ENCODE peak calls at places on chromosomes 6 and 20, in ten cellular contexts. O is C1 segment of cervical spinal cord; L is thoracic aorta; U is skeletal muscle cell; V is CD4-positive, alpha-beta T cell; A is NCI-H748 treated with DMSO at 0.1 percent for 48 hours; J is psoas muscle; K is stimulated activated CD4-positive, alpha-beta T cell treated with anti-CD3 and anti-CD28 coated beads, Interleukin-1b, Interleukin-23, amount 100 ng/mL, for 1 hour; D is posterior cingulate gyrus; Z is heart left ventricle. T is an unnamed sample.

GRCh38 chr6:101818056-101818455 is 424.5 kb downstream of the GRIK2 start:
- DNase-seq in J (no peak), V (no peak), Z (no peak), K (no peak), D (no peak), O (no peak), U (no peak), L (no peak), A (no peak), T (no peak)

GRCh38 chr6:134123666-134124208 is 71.3 kb upstream of the SLC2A12 start:
- DNase-seq in J (no peak), D (no peak), Z (no peak), K (no peak), A (peak), U (peak), O (no peak), V (no peak), L (no peak), T (peak)

GRCh38 chr6:36769676-36770499 is 69.4 kb downstream of the CPNE5 start:
- DNase-seq in J (no peak), A (no peak), Z (no peak), O (no peak), K (no peak), L (no peak), D (no peak), V (no peak), U (no peak), T (no peak)

GRCh38 chr6:2999005-2999620 is 581 bp upstream of the NQO2 start:
- DNase-seq in L (peak), U (peak), O (no peak), Z (no peak), A (no peak), J (peak), V (no peak), K (no peak), D (peak), T (no peak)

GRCh38 chr20:62819494-62820174 is 2.8 kb downstream of the COL9A3 start:
- DNase-seq in L (no peak), U (no peak), J (no peak), A (no peak), D (no peak), Z (no peak), V (no peak), K (no peak), O (no peak), T (no peak)

GRCh38 chr6:105900120-105900937 is 185.8 kb upstream of the PRDM1 start:
- DNase-seq in D (no peak), V (no peak), L (no peak), A (no peak), J (no peak), O (no peak), Z (no peak), U (peak), K (no peak), T (no peak)

GRCh38 chr6:14117158-14118090 is at the start of gene CD83:
- DNase-seq in L (no peak), D (peak), A (peak), J (peak), Z (peak), V (peak), O (peak), K (peak), U (no peak), T (peak)

GRCh38 chr6:105209950-105210706 is 30.3 kb upstream of the POPDC3 start:
- DNase-seq in O (no peak), L (no peak), Z (no peak), K (no peak), A (no peak), V (no peak), U (peak), J (no peak), D (no peak), T (no peak)

GRCh38 chr20:62356948-62357667 is 10.0 kb downstream of the LAMA5 start:
- DNase-seq in Z (peak), J (peak), U (no peak), L (peak), O (no peak), V (no peak), K (no peak), D (no peak), A (no peak), T (no peak)

GRCh38 chr6:1535295-1535694 is 74.4 kb upstream of the FOXC1 start:
- DNase-seq in A (no peak), L (no peak), D (no peak), J (no peak), U (no peak), Z (no peak), O (no peak), K (no peak), V (peak), T (no peak)

GRCh38 chr6:161215876-161216615 is 57.8 kb downstream of the AGPAT4 start:
- DNase-seq in Z (no peak), O (no peak), U (no peak), V (no peak), J (no peak), L (no peak), A (no peak), D (no peak), K (no peak), T (no peak)

GRCh38 chr6:149044394-149044965 is 273.0 kb upstream of the TAB2 start:
- DNase-seq in V (no peak), U (no peak), Z (no peak), O (no peak), D (no peak), A (no peak), J (no peak), L (no peak), K (no peak), T (peak)

GRCh38 chr6:36118550-36119107 is 11.7 kb upstream of the MAPK13 start:
- DNase-seq in L (no peak), U (no peak), A (peak), J (no peak), Z (no peak), V (peak), O (no peak), D (no peak), K (no peak), T (no peak)

GRCh38 chr20:61328906-61329558 is 77.0 kb downstream of the CDH4 start:
- DNase-seq in A (no peak), J (peak), K (no peak), Z (no peak), V (no peak), U (no peak), O (no peak), L (no peak), D (peak), T (peak)

GRCh38 chr6:30847421-30847970 is 36.8 kb upstream of the DDR1 start:
- DNase-seq in Z (no peak), K (no peak), O (no peak), L (no peak), A (no peak), V (no peak), D (no peak), U (no peak), J (no peak), T (no peak)

GRCh38 chr20:40640667-40641066 is 48.4 kb downstream of the MAFB start:
- DNase-seq in J (no peak), L (no peak), Z (no peak), U (no peak), O (no peak), A (no peak), V (no peak), D (no peak), K (no peak), T (no peak)

GRCh38 chr20:64129146-64129782 is 21.9 kb upstream of the NPBWR2 start:
- DNase-seq in A (no peak), D (peak), J (no peak), U (no peak), L (no peak), O (no peak), K (no peak), Z (no peak), V (no peak), T (no peak)

GRCh38 chr20:50379049-50379990 is 130.9 kb upstream of the PTPN1 start:
- DNase-seq in A (no peak), V (no peak), L (peak), D (peak), Z (peak), J (peak), O (no peak), U (peak), K (no peak), T (no peak)

GRCh38 chr6:42520786-42521607 is 42.8 kb upstream of the UBR2 start:
- DNase-seq in D (no peak), A (no peak), K (no peak), L (no peak), J (no peak), U (no peak), Z (no peak), O (no peak), V (no peak), T (no peak)

GRCh38 chr6:136751478-136751956 is 40.8 kb downstream of the MAP3K5 start:
- DNase-seq in U (no peak), O (no peak), V (no peak), D (no peak), Z (no peak), J (no peak), K (no peak), L (no peak), A (no peak), T (peak)

GRCh38 chr6:141700836-141701235 is 431.9 kb upstream of the GJE1 start:
- DNase-seq in O (no peak), D (no peak), L (no peak), J (no peak), V (no peak), A (no peak), U (no peak), K (no peak), Z (no peak), T (no peak)

GRCh38 chr6:170031684-170032121 is 259.2 kb downstream of the DLL1 start:
- DNase-seq in U (no peak), A (no peak), O (no peak), L (no peak), V (peak), Z (no peak), J (no peak), K (no peak), D (peak), T (no peak)

GRCh38 chr20:34558320-34559202 is at the start of gene MAP1LC3A:
- DNase-seq in D (peak), A (no peak), V (peak), U (peak), L (peak), O (peak), K (peak), Z (peak), J (peak), T (peak)

GRCh38 chr20:48733296-48733790 is 94.5 kb downstream of the PREX1 start:
- DNase-seq in L (no peak), K (no peak), V (no peak), O (no peak), D (no peak), J (no peak), Z (no peak), U (no peak), A (no peak), T (no peak)

GRCh38 chr6:33249732-33250625 is 21.7 kb downstream of the VPS52 start:
- DNase-seq in D (no peak), K (no peak), Z (peak), L (no peak), O (no peak), A (no peak), J (no peak), U (peak), V (no peak), T (no peak)

GRCh38 chr6:125346143-125346925 is 44.6 kb upstream of the HDDC2 start:
- DNase-seq in U (no peak), O (peak), J (no peak), V (no peak), D (no peak), L (no peak), K (no peak), A (no peak), Z (peak), T (no peak)

GRCh38 chr6:129671442-129672344 is 38.3 kb downstream of the ARHGAP18 start:
- DNase-seq in K (peak), U (no peak), A (no peak), L (no peak), D (no peak), Z (no peak), J (no peak), V (no peak), O (no peak), T (peak)

GRCh38 chr20:905396-905961 is 10.7 kb downstream of the ANGPT4 start:
- DNase-seq in J (no peak), V (no peak), K (no peak), A (no peak), L (no peak), O (no peak), D (no peak), U (no peak), Z (no peak), T (peak)

GRCh38 chr6:4928426-4928825 is 75.4 kb downstream of the RPP40 start:
- DNase-seq in K (no peak), J (no peak), U (no peak), A (no peak), L (no peak), V (no peak), Z (no peak), O (no peak), D (no peak), T (no peak)

GRCh38 chr6:159996626-159997497 is 28.0 kb downstream of the IGF2R start:
- DNase-seq in J (no peak), Z (no peak), U (no peak), V (no peak), A (no peak), K (no peak), L (no peak), D (peak), O (no peak), T (no peak)

GRCh38 chr6:30687659-30688431 is 1.4 kb upstream of the PPP1R18 start:
- DNase-seq in D (peak), A (peak), K (no peak), O (no peak), J (peak), L (no peak), U (no peak), V (no peak), Z (peak), T (peak)

GRCh38 chr6:45959534-45960195 is 56.0 kb downstream of the CLIC5 start:
- DNase-seq in L (no peak), Z (no peak), O (no peak), D (no peak), J (no peak), U (peak), K (no peak), A (peak), V (no peak), T (no peak)

GRCh38 chr6:124480021-124480430 is 482.2 kb upstream of the RNF217 start:
- DNase-seq in L (no peak), O (no peak), K (no peak), U (peak), D (no peak), A (no peak), J (no peak), Z (no peak), V (no peak), T (no peak)

GRCh38 chr20:25534845-25535244 is 50.5 kb downstream of the NINL start:
- DNase-seq in K (no peak), U (no peak), D (no peak), J (no peak), V (no peak), L (no peak), Z (no peak), A (no peak), O (no peak), T (no peak)

GRCh38 chr6:114144887-114145851 is 174.2 kb upstream of the HDAC2 start:
- DNase-seq in D (no peak), K (no peak), J (no peak), Z (no peak), A (no peak), O (no peak), U (peak), L (no peak), V (no peak), T (no peak)

GRCh38 chr6:35019831-35020230 is 121.3 kb downstream of the TCP11 start:
- DNase-seq in U (no peak), J (no peak), V (no peak), A (no peak), K (no peak), L (no peak), O (no peak), D (no peak), Z (no peak), T (no peak)

GRCh38 chr6:138410972-138411667 is 7.1 kb downstream of the HEBP2 start:
- DNase-seq in J (no peak), U (no peak), Z (no peak), K (no peak), D (no peak), O (no peak), A (no peak), L (no peak), V (no peak), T (no peak)

GRCh38 chr6:20719980-20720379 is 185.7 kb downstream of the CDKAL1 start:
- DNase-seq in A (no peak), V (no peak), D (no peak), O (no peak), U (no peak), K (no peak), L (no peak), Z (no peak), J (no peak), T (no peak)

GRCh38 chr20:36606171-36607116 is 865 bp downstream of the RAB5IF start:
- DNase-seq in Z (no peak), L (no peak), J (peak), V (no peak), K (no peak), D (no peak), U (no peak), O (no peak), A (no peak), T (no peak)

T was measured in Ammon's horn.